ENCODE peak calls at places on chromosomes 3 and 15, in six cellular contexts. J is HCT116, W is PC-9, I is anterior cingulate cortex, B is ELR, R is activated gamma-delta T cell treated with Interleukin-2 at 50 U/mL for 16 hours. T is an unnamed sample.

GRCh38 chr3:113286524-113286923 is 75.2 kb downstream of the BOC start:
- DNase-seq in B (no peak), I (no peak), W (no peak), R (no peak), J (no peak), T (no peak)

GRCh38 chr15:60363024-60363674 is 34.6 kb downstream of the ANXA2 start:
- DNase-seq in W (no peak), R (no peak), B (no peak), I (no peak), J (no peak), T (no peak)

GRCh38 chr3:109387241-109387640 is 49.9 kb upstream of the DPPA4 start:
- DNase-seq in W (no peak), R (no peak), B (no peak), I (no peak), J (no peak), T (no peak)

GRCh38 chr3:73623996-73624362 is 762 bp downstream of the PDZRN3 start:
- DNase-seq in J (no peak), I (no peak), R (no peak), W (no peak), B (peak; percentile 52), T (peak; percentile 78)

GRCh38 chr3:177446160-177446559 is 248.9 kb upstream of the TBL1XR1 start:
- DNase-seq in I (no peak), W (no peak), B (no peak), J (no peak), R (no peak), T (peak; percentile 38)

GRCh38 chr3:180280601-180281000 is 243.9 kb upstream of the PEX5L start:
- DNase-seq in J (no peak), R (no peak), I (no peak), B (peak; percentile 73), W (peak; percentile 64), T (peak; percentile 60)

GRCh38 chr3:134471521-134472193 is 14.1 kb downstream of the ANAPC13 start:
- DNase-seq in I (no peak), B (peak; percentile 94), W (peak; percentile 71), J (no peak), R (no peak), T (peak; percentile 74)

GRCh38 chr15:101310508-101310907 is 15.5 kb upstream of the SNRPA1 start:
- DNase-seq in J (no peak), B (no peak), I (no peak), W (no peak), R (no peak), T (no peak)

GRCh38 chr3:103403191-103403590 is 968.4 kb downstream of the ZPLD1 start:
- DNase-seq in I (no peak), J (no peak), W (no peak), R (no peak), B (no peak), T (no peak)